ENCODE peak calls at places on chromosomes 1 and 21, in five cellular contexts. A, M, I, O and E are unnamed samples.

GRCh38 chr21:28758883-28759242 is 233.8 kb downstream of the LTN1 start:
- DNase-seq in A (no peak), M (no peak), I (no peak), O (no peak), E (no peak)

GRCh38 chr1:117077267-117077666 is 17.1 kb downstream of the TTF2 start:
- DNase-seq in A (peak; percentile 38), M (no peak), I (no peak), O (peak; percentile 89), E (no peak)

GRCh38 chr1:54611621-54612020 is 11.7 kb downstream of the FAM151A start:
- DNase-seq in A (no peak), M (no peak), I (no peak), O (no peak), E (no peak)

GRCh38 chr1:168613689-168614655 is 37.6 kb downstream of the XCL1 start:
- DNase-seq in A (no peak), M (no peak), I (no peak), O (no peak), E (no peak)

GRCh38 chr1:174191255-174191906 is 32.1 kb downstream of the RABGAP1L start:
- DNase-seq in A (no peak), M (no peak), I (no peak), O (peak; percentile 58), E (no peak)

GRCh38 chr1:155527672-155528071 is 34.9 kb downstream of the ASH1L start:
- DNase-seq in A (peak; percentile 26), M (no peak), I (no peak), O (peak; percentile 24), E (no peak)

GRCh38 chr1:12232221-12232620 is 2.4 kb downstream of the VPS13D start:
- DNase-seq in A (no peak), M (no peak), I (no peak), O (no peak), E (no peak)

GRCh38 chr1:242754061-242754648 is 229.7 kb upstream of the PLD5 start:
- DNase-seq in A (no peak), M (no peak), I (no peak), O (no peak), E (no peak)

GRCh38 chr1:55146781-55147180 is 68.4 kb downstream of the USP24 start:
- DNase-seq in A (no peak), M (no peak), I (no peak), O (no peak), E (no peak)

GRCh38 chr1:199338760-199339159 is 688.8 kb upstream of the NR5A2 start:
- DNase-seq in A (no peak), M (no peak), I (no peak), O (no peak), E (no peak)

GRCh38 chr1:97930472-97930871 is 9.6 kb upstream of the DPYD start:
- DNase-seq in A (no peak), M (no peak), I (no peak), O (no peak), E (no peak)

GRCh38 chr1:245765241-245766000 is 610.6 kb downstream of the KIF26B start:
- DNase-seq in A (no peak), M (no peak), I (no peak), O (peak; percentile 51), E (no peak)

GRCh38 chr1:231938651-231939050 is 312.1 kb downstream of the DISC1 start:
- DNase-seq in A (no peak), M (no peak), I (no peak), O (no peak), E (no peak)

GRCh38 chr1:32898958-32899357 is 2.2 kb downstream of the TMEM54 start:
- DNase-seq in A (no peak), M (no peak), I (no peak), O (no peak), E (no peak)

GRCh38 chr1:239164451-239165180 is 221.8 kb upstream of the CHRM3 start:
- DNase-seq in A (no peak), M (no peak), I (no peak), O (no peak), E (no peak)

GRCh38 chr1:67948155-67949075 is 102.0 kb downstream of the DIRAS3 start:
- DNase-seq in A (no peak), M (no peak), I (no peak), O (peak; percentile 42), E (no peak)

GRCh38 chr1:20366076-20366765 is 75.5 kb downstream of the VWA5B1 start:
- DNase-seq in A (no peak), M (no peak), I (no peak), O (no peak), E (no peak)

GRCh38 chr1:15662539-15662938 is 21.6 kb upstream of the PLEKHM2 start:
- DNase-seq in A (no peak), M (no peak), I (no peak), O (no peak), E (no peak)

GRCh38 chr21:25776440-25776839 is 41.7 kb downstream of the GABPA start:
- DNase-seq in A (no peak), M (no peak), I (no peak), O (no peak), E (no peak)

GRCh38 chr1:56834137-56834900 is 15.1 kb upstream of the FYB2 start:
- DNase-seq in A (no peak), M (no peak), I (no peak), O (no peak), E (no peak)

GRCh38 chr1:56831874-56832693 is 12.9 kb upstream of the FYB2 start:
- DNase-seq in A (peak; percentile 69), M (no peak), I (peak; percentile 34), O (peak; percentile 84), E (no peak)

GRCh38 chr1:56830052-56830451 is 10.8 kb upstream of the FYB2 start:
- DNase-seq in A (no peak), M (no peak), I (no peak), O (no peak), E (no peak)

GRCh38 chr1:56835657-56836056 is 16.5 kb upstream of the FYB2 start:
- DNase-seq in A (no peak), M (no peak), I (no peak), O (no peak), E (no peak)

GRCh38 chr1:56833088-56833487 is 13.9 kb upstream of the FYB2 start:
- DNase-seq in A (no peak), M (no peak), I (no peak), O (no peak), E (no peak)
- TF ChIP-seq CTCF in A (no peak), M (no peak), I (no peak), O (no peak), E (no peak)

GRCh38 chr1:156832434-156832833 is 15.8 kb upstream of the SH2D2A start:
- DNase-seq in A (no peak), M (no peak), I (no peak), O (no peak), E (no peak)
- TF ChIP-seq CTCF in A (no peak), M (no peak), I (no peak), O (peak; percentile 18), E (no peak)

GRCh38 chr1:171983584-171983983 is 142.3 kb downstream of the DNM3 start:
- DNase-seq in A (peak; percentile 11), M (no peak), I (no peak), O (no peak), E (no peak)
- TF ChIP-seq CTCF in A (peak; percentile 12), M (no peak), I (no peak), O (peak; percentile 52), E (no peak)

DNA sequence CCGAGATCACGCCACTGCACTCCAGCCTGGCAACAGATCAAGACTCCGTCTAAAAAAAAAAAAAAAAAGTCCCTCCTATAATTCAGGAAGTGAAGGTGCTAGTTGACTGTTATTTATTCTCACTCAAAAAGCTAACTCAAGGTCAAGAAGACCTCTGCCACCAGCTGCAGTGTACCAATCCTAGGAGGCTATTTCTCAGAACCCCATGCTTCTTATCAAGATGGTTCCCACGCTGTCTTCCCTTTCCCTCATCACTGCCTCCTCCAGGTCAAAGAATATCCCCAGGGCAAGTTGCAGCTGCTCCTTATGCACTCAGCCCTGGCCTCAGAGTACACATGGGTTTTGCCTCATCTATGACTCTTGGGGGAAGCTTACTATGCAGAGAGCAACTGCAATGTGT is 53.6 kb downstream of the RERE start:
- DNase-seq in A (peak; percentile 20), M (no peak), I (no peak), O (no peak), E (no peak)
- TF ChIP-seq CTCF in A (no peak), M (no peak), I (no peak), O (no peak), E (no peak)

GRCh38 chr21:39208624-39209333 is 25.5 kb upstream of the PSMG1 start:
- DNase-seq in A (peak; percentile 19), M (no peak), I (no peak), O (no peak), E (no peak)

GRCh38 chr21:39209334-39209688 is 26.1 kb upstream of the PSMG1 start:
- DNase-seq in A (no peak), M (no peak), I (no peak), O (no peak), E (no peak)

GRCh38 chr21:39204134-39204533 is 20.9 kb upstream of the PSMG1 start:
- DNase-seq in A (no peak), M (no peak), I (no peak), O (no peak), E (no peak)
- TF ChIP-seq CTCF in A (no peak), M (no peak), I (no peak), O (peak; percentile 7), E (no peak)